ENCODE peak calls at places on chromosome 13, in five cellular contexts. T, L, B, J and X are unnamed samples. For H3K9me3 and H3K27me3, the result is how much of the 10 kb centered on the place peaks cover.

GRCh38 chr13:22412452-22412851 is 741.6 kb downstream of the FGF9 start:
- DNase-seq in T (no peak), L (no peak), B (no peak), J (no peak), X (no peak)

GRCh38 chr13:48121733-48122132 is 26.8 kb upstream of the MED4 start:
- DNase-seq in T (no peak), L (no peak), B (no peak), J (no peak), X (no peak)

GRCh38 chr13:74250738-74251190 is 116.6 kb upstream of the KLF12 start:
- DNase-seq in T (peak), L (no peak), B (no peak), J (no peak), X (no peak)

GRCh38 chr13:102678339-102679122 is 16.3 kb downstream of the METTL21C start:
- DNase-seq in T (no peak), L (no peak), B (no peak), J (no peak), X (no peak)

GRCh38 chr13:44136693-44137268 is 236.8 kb upstream of the SERP2 start:
- DNase-seq in T (no peak), L (no peak), B (no peak), J (no peak), X (no peak)

GRCh38 chr13:110617326-110618072 is 2.2 kb downstream of the NAXD start:
- DNase-seq in T (peak), L (no peak), B (peak), J (no peak), X (no peak)

GRCh38 chr13:23572836-23573235 is 2.6 kb downstream of the TNFRSF19 start:
- DNase-seq in T (no peak), L (no peak), B (no peak), J (no peak), X (no peak)

GRCh38 chr13:31018511-31018910 is 86.1 kb downstream of the TEX26 start:
- DNase-seq in T (no peak), L (no peak), B (no peak), J (no peak), X (no peak)

GRCh38 chr13:50208826-50209335 is 193.6 kb downstream of the KCNRG start:
- DNase-seq in T (peak), L (no peak), B (peak), J (peak), X (peak)

GRCh38 chr13:79434578-79434977 is 28.5 kb upstream of the RBM26 start:
- DNase-seq in T (no peak), L (no peak), B (no peak), J (no peak), X (no peak)

GRCh38 chr13:54733639-54734038 is 1705.0 kb downstream of the OLFM4 start:
- DNase-seq in T (no peak), L (no peak), B (no peak), J (peak), X (peak)

GRCh38 chr13:110381029-110381360 is 73.9 kb downstream of the COL4A2 start:
- DNase-seq in T (no peak), L (no peak), B (no peak), J (no peak), X (no peak)

GRCh38 chr13:39616087-39616694 is 13.2 kb upstream of the LHFPL6 start:
- DNase-seq in T (peak), L (peak), B (peak), J (peak), X (peak)

GRCh38 chr13:24861617-24862362 is 97.8 kb downstream of the RNF17 start:
- DNase-seq in T (no peak), L (no peak), B (no peak), J (no peak), X (no peak)

GRCh38 chr13:59061621-59062020 is 1102.1 kb downstream of the DIAPH3 start:
- DNase-seq in T (no peak), L (no peak), B (no peak), J (no peak), X (no peak)

GRCh38 chr13:39892731-39893293 is 237.3 kb downstream of the COG6 start:
- DNase-seq in T (no peak), L (peak), B (no peak), J (no peak), X (no peak)

GRCh38 chr13:35474551-35474950 is 1.9 kb downstream of the MAB21L1 start:
- DNase-seq in T (no peak), L (no peak), B (no peak), J (peak), X (peak)

GRCh38 chr13:73286177-73286576 is 227.4 kb downstream of the KLF5 start:
- DNase-seq in T (no peak), L (no peak), B (no peak), J (no peak), X (no peak)

GRCh38 chr13:33079960-33080359 is 63.7 kb downstream of the KL start:
- DNase-seq in T (no peak), L (no peak), B (no peak), J (no peak), X (no peak)

GRCh38 chr13:33073338-33073737 is 57.1 kb downstream of the KL start:
- DNase-seq in T (no peak), L (no peak), B (no peak), J (no peak), X (no peak)

GRCh38 chr13:33075996-33076395 is 59.8 kb downstream of the KL start:
- DNase-seq in T (no peak), L (no peak), B (no peak), J (no peak), X (no peak)

GRCh38 chr13:33078268-33078667 is 62.0 kb downstream of the KL start:
- DNase-seq in T (no peak), L (no peak), B (no peak), J (no peak), X (no peak)

GRCh38 chr13:33076451-33076992 is 60.3 kb downstream of the KL start:
- DNase-seq in T (no peak), L (no peak), B (no peak), J (no peak), X (no peak)
- H3K9me3 ChIP-seq in T (under half), L (under half), B (under half), J (under half), X (under half)

GRCh38 chr13:51971520-51972426 is 39.5 kb downstream of the ATP7B start:
- DNase-seq in T (no peak), L (no peak), B (no peak), J (no peak), X (no peak)
- H3K4me3 ChIP-seq in T (no peak), L (no peak), B (no peak), J (no peak), X (no peak)

GRCh38 chr13:20227288-20227687 is 4.8 kb downstream of the GJB6 start:
- DNase-seq in T (no peak), L (no peak), B (no peak), J (no peak), X (no peak)

GRCh38 chr13:20227730-20228129 is 4.4 kb downstream of the GJB6 start:
- DNase-seq in T (no peak), L (no peak), B (no peak), J (no peak), X (no peak)

GRCh38 chr13:20231839-20232555 is at the start of gene GJB6:
- DNase-seq in T (peak), L (no peak), B (no peak), J (peak), X (no peak)

GRCh38 chr13:20232556-20233277 is 598 bp upstream of the GJB6 start:
- DNase-seq in T (no peak), L (no peak), B (no peak), J (no peak), X (no peak)

DNA sequence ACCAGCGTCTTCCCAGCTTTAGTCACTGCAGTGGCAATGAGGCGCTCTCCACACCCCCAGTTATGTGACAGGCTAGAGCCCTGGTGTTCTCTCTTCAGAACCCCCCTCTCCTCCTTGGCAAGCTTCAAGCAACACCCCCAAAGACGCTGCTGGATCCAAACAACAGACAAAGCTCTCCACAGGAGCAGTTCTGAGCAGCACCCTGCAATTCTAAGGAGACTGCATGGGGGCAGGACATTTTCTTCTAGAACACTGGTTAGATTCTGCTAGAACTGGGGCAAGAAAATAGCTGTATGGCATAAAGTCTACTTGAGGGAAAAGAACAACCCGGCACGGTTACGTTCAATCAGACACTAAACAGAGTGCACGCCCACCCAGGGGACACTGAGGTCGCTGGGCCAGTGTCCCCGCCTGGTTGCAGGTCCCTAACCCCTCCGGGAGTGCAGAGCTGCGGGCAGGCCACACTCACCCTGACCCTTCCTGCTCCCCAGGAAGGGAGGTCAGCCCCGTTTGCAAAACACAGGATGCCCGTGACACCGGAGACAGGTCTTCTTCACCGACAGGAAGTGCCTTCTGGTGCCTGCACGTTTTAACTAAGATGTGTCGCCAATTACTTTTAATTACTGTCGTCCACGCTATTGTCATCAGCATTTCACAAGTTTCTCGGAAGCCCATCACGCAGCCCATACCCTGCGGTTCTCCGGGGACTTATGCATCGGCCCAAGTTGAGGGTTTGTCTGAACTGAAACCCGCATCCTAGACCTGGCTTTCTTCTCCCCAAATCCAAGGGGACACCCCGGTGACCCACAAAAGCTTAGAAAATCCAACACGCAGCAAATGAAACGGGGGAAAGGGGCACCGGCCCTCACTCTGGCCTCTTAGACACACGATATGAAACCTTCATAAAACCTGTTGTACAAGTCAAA is 943 bp downstream of the GJB6 start:
- DNase-seq in T (no peak), L (no peak), B (no peak), J (peak), X (no peak)
- H3K27me3 ChIP-seq in T (under half), L (under half), B (under half), J (half or more), X (under half)

GRCh38 chr13:112143046-112143752 is 76.2 kb downstream of the SOX1 start:
- DNase-seq in T (no peak), L (no peak), B (no peak), J (no peak), X (no peak)

GRCh38 chr13:112144616-112145220 is 77.8 kb downstream of the SOX1 start:
- DNase-seq in T (no peak), L (no peak), B (no peak), J (no peak), X (no peak)

GRCh38 chr13:112145221-112146072 is 78.5 kb downstream of the SOX1 start:
- DNase-seq in T (no peak), L (no peak), B (no peak), J (no peak), X (no peak)

GRCh38 chr13:112143753-112144615 is 77.0 kb downstream of the SOX1 start:
- DNase-seq in T (no peak), L (no peak), B (no peak), J (no peak), X (no peak)

GRCh38 chr13:112146073-112146360 is 79.1 kb downstream of the SOX1 start:
- DNase-seq in T (no peak), L (no peak), B (no peak), J (no peak), X (no peak)
- H3K9me3 ChIP-seq in T (under half), L (under half), B (under half), J (under half), X (under half)

GRCh38 chr13:75763511-75763910 is 127.4 kb downstream of the LMO7 start:
- DNase-seq in T (no peak), L (no peak), B (no peak), J (no peak), X (no peak)

GRCh38 chr13:75764251-75764650 is 128.1 kb downstream of the LMO7 start:
- DNase-seq in T (no peak), L (no peak), B (no peak), J (no peak), X (no peak)

GRCh38 chr13:75762066-75762937 is 126.2 kb downstream of the LMO7 start:
- DNase-seq in T (no peak), L (no peak), B (peak), J (no peak), X (no peak)

GRCh38 chr13:75761373-75761772 is 125.2 kb downstream of the LMO7 start:
- DNase-seq in T (no peak), L (no peak), B (no peak), J (no peak), X (no peak)

DNA sequence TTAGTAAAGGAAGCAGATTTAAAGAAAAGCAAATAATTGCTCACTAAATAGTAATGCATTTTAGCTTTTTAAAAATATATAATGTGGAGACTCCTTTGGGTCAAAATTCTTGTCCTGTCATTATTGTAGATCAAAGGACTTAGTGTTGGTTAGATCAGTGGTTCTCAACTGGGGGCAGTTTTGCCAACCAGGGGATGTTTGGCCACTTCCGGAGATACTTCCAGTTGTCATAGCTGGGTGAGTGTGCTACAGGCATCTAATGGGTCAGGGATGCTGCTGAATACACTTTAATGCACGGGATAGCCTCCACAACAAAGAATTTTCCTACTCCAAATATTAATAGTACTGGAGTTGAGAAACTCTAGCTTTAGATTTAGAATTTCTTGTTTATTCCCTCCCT is 126.8 kb downstream of the LMO7 start:
- DNase-seq in T (no peak), L (no peak), B (no peak), J (no peak), X (no peak)
- H3K4me3 ChIP-seq in T (no peak), L (no peak), B (no peak), J (no peak), X (no peak)

DNA sequence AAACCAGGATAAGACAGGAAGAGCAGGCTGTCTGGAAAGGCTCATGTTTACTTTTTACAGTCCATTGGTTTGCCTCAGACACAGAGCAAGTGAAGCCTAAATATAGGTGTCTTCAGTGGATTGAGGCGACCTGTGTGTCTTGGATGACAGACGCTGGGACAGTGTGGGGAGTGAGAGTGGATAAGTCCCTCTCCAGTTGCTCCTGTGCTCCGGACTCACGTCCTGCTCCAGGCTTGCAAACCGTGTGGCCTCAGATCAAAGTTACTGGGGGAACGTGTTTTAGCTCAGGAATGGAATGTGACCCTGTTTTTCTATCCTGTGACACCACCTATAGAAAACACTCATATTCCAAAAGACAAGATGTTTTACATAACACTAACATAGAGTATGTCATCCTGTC is 465.7 kb downstream of the MYO16 start:
- DNase-seq in T (no peak), L (no peak), B (no peak), J (no peak), X (no peak)
- H3K27me3 ChIP-seq in T (under half), L (under half), B (under half), J (under half), X (under half)

GRCh38 chr13:96899946-96900345 is 94.3 kb downstream of the OXGR1 start:
- DNase-seq in T (no peak), L (no peak), B (no peak), J (no peak), X (no peak)
- H3K9me3 ChIP-seq in T (under half), L (under half), B (under half), J (under half), X (under half)

DNA sequence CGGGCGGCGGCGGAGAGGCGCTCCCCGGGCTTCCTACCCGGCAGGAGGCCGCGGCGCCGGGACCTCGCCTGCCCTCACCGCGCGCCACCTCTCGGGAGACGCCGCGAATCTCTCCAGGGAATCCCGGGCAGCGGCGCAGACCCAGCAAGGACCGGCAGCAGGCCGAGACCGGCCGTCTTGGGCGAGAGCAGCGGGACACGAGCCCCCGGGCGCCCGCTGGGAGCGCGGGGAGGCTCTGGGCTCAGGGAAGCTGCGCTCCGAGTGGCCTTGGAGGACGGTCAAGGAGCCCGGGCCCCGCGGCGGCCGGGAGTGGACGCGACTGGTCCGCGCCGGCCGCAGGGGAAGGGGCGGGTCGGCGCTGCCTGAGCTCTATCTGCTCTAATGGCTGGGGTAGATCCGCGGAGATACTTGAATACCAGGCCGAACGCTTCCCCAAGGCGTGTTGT is 14.7 kb downstream of the CDX2 start:
- DNase-seq in T (no peak), L (no peak), B (peak), J (peak), X (no peak)
- H3K4me3 ChIP-seq in T (peak), L (peak), B (no peak), J (peak), X (no peak)

DNA sequence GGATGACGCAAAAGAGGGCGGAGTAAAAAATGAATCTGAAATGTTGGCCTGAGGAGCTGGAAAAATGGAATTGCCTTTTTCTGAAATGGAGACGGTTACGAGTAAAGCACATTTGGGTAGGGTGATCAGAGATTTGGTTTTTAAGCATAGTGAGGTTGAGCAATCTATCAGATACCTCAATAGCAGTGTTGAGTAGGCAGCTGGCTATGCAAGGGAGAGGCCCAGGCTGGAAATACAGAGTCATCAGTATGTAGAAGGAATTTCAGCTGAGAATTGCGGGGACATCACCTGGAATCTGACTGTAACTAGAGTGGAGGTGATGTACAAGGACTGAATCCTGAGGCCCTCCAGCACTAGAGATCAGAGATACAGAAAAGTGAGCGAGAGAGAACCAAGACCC is 224.8 kb downstream of the LMO7 start:
- DNase-seq in T (no peak), L (no peak), B (no peak), J (no peak), X (no peak)
- H3K27me3 ChIP-seq in T (under half), L (under half), B (under half), J (under half), X (under half)